ENCODE peak calls at places on chromosomes 4 and X, in ten cellular contexts. B is HCT116; J is fibroblast of mammary gland; P is cardiac muscle cell; A is adipocyte; V is CD4-positive, CD25-positive, alpha-beta regulatory T cell; C is A549; K is OCI-LY7; N is H7; S is astrocyte of the spinal cord. X is an unnamed sample.

GRCh38 chr4:88062843-88063242 is 55.4 kb downstream of the PKD2 start:
- DNase-seq in V (no peak), S (no peak), C (no peak), N (no peak), B (no peak), A (no peak), J (no peak), K (no peak), P (no peak), X (no peak)

GRCh38 chr4:24195976-24196736 is 306.3 kb upstream of the PPARGC1A start:
- DNase-seq in P (no peak), J (no peak), N (no peak), B (no peak), A (no peak), K (no peak), S (no peak), V (no peak), C (no peak), X (no peak)

GRCh38 chr4:38664704-38665401 is 854 bp downstream of the KLF3 start:
- DNase-seq in K (no peak), A (peak), C (no peak), N (peak), P (peak), J (peak), B (no peak), V (no peak), S (peak), X (no peak)

GRCh38 chrX:17375631-17376380 is 806 bp downstream of the NHS start:
- DNase-seq in J (peak), C (peak), B (no peak), A (peak), K (no peak), P (peak), S (peak), N (peak), V (no peak), X (no peak)

GRCh38 chr4:113674733-113675132 is 86.8 kb downstream of the CAMK2D start:
- DNase-seq in V (no peak), C (no peak), S (no peak), N (no peak), A (no peak), B (no peak), P (no peak), K (no peak), J (no peak), X (no peak)

GRCh38 chrX:41441934-41442823 is 5.0 kb upstream of the NYX start:
- DNase-seq in A (peak), V (peak), C (peak), S (peak), B (peak), K (peak), P (peak), J (peak), N (peak), X (peak)

GRCh38 chr4:169619958-169620845 is at the start of gene CLCN3:
- DNase-seq in A (peak), S (peak), C (peak), N (peak), J (peak), B (peak), K (peak), V (peak), P (peak), X (peak)

GRCh38 chrX:24846551-24847170 is 152.9 kb downstream of the POLA1 start:
- DNase-seq in J (peak), V (no peak), S (no peak), K (no peak), A (peak), P (peak), N (no peak), B (no peak), C (no peak), X (no peak)

GRCh38 chr4:98318521-98318920 is 57.3 kb downstream of the RAP1GDS1 start:
- DNase-seq in P (no peak), V (no peak), B (no peak), A (no peak), S (no peak), K (no peak), C (no peak), N (no peak), J (peak), X (no peak)

GRCh38 chr4:165293061-165293460 is 34.4 kb upstream of the MSMO1 start:
- DNase-seq in J (peak), B (no peak), K (no peak), N (no peak), A (no peak), V (no peak), P (no peak), S (no peak), C (no peak), X (no peak)

GRCh38 chr4:147492761-147493160 is 11.9 kb downstream of the EDNRA start:
- DNase-seq in C (no peak), P (peak), V (no peak), J (peak), K (no peak), A (no peak), B (no peak), N (no peak), S (peak), X (no peak)

GRCh38 chr4:120921456-120922389 is 803 bp downstream of the PRDM5 start:
- DNase-seq in K (no peak), V (no peak), C (peak), A (peak), J (peak), S (peak), P (peak), B (no peak), N (peak), X (peak)

GRCh38 chrX:109714340-109714958 is 18.6 kb downstream of the ACSL4 start:
- DNase-seq in C (no peak), A (peak), K (no peak), V (no peak), N (no peak), S (peak), J (peak), P (peak), B (peak), X (no peak)

GRCh38 chrX:11756354-11757318 is 1.4 kb upstream of the MSL3 start:
- DNase-seq in V (no peak), B (no peak), P (no peak), C (no peak), S (peak), K (no peak), A (peak), J (peak), N (no peak), X (no peak)

GRCh38 chrX:103404225-103405008 is 28.1 kb downstream of the BEX3 start:
- DNase-seq in P (peak), N (peak), A (peak), V (peak), S (peak), C (peak), B (peak), K (peak), J (peak), X (peak)

GRCh38 chr4:92872604-92873003 is 568.8 kb downstream of the GRID2 start:
- DNase-seq in S (no peak), C (no peak), J (no peak), N (no peak), P (no peak), B (no peak), V (no peak), K (no peak), A (no peak), X (no peak)

GRCh38 chr4:6692806-6693205 is 872 bp upstream of the S100P start:
- DNase-seq in K (no peak), B (no peak), S (peak), A (peak), P (peak), V (no peak), C (no peak), J (peak), N (peak), X (no peak)

GRCh38 chr4:13654158-13654797 is 26.8 kb upstream of the BOD1L1 start:
- DNase-seq in K (peak), B (no peak), J (peak), V (peak), C (peak), S (peak), A (peak), P (peak), N (peak), X (peak)
- H3K4me3 ChIP-seq in K (peak), B (peak), J (peak), V (peak), C (peak), S (peak), A (peak), P (peak), N (peak), X (peak)

GRCh38 chrX:137034508-137034872 is 695 bp upstream of the GPR101 start:
- DNase-seq in C (no peak), B (no peak), S (no peak), A (no peak), P (no peak), K (no peak), V (no peak), J (no peak), N (no peak), X (no peak)
- H3K4me3 ChIP-seq in C (no peak), B (no peak), S (no peak), A (no peak), P (no peak), K (no peak), V (no peak), J (no peak), N (no peak), X (no peak)

GRCh38 chrX:107107459-107107858 is 11.2 kb downstream of the RBM41 start:
- DNase-seq in C (no peak), P (no peak), S (no peak), V (no peak), J (no peak), N (no peak), K (no peak), B (no peak), A (no peak), X (no peak)

GRCh38 chrX:107102980-107103379 is 15.6 kb downstream of the RBM41 start:
- DNase-seq in V (no peak), A (peak), C (no peak), N (no peak), J (peak), B (no peak), P (peak), S (peak), K (no peak), X (no peak)
- H3K4me3 ChIP-seq in V (no peak), A (no peak), C (no peak), N (no peak), J (no peak), B (no peak), P (no peak), S (no peak), K (no peak), X (no peak)

DNA sequence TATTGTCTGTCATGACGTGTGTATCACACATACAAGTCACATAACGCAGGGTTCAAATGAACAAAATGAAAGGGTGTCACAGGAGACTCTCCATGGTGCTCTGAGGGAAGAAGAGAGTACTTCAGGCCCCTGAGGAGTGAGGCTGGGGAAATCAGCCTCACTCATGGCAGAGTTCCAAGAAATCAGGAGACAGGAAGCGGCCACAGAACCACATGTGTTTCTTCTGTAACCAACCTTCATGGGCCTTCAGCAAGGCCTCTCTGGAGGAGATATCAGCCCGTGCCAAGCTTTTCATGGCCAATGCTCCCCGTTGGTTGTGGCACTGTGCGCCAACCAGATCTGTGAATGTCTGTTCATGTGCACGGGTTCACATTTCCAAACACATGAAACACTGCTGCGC is 76.0 kb downstream of the NAT8L start:
- DNase-seq in B (no peak), K (no peak), N (no peak), P (peak), C (no peak), V (peak), S (peak), J (peak), A (peak), X (peak)
- H3K4me3 ChIP-seq in B (no peak), K (no peak), N (no peak), P (no peak), C (no peak), V (no peak), S (no peak), J (no peak), A (no peak), X (no peak)

DNA sequence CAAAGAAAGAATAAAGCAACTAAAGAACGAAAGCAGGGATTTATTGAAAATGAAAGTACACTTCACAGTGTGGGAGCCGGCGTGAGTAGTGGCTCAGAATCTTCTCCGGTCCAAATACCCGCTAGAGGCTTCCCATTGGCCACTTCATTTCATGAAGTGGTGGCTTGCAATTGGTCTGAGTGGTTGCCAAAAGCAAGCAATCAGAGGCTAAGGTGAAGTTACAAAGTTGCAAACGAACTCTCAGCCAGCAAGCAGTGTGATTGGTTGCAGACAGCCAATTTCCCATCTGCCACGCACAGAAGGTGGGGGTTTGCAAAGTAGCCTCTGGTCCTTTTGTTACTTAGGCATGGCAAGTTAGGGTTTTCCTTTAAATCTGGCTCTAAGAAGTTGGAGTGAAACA is 6.7 kb upstream of the CLOCK start:
- DNase-seq in B (no peak), N (no peak), K (peak), P (peak), V (no peak), J (peak), C (no peak), A (peak), S (peak), X (peak)
- H3K4me3 ChIP-seq in B (no peak), N (no peak), K (no peak), P (no peak), V (no peak), J (peak), C (no peak), A (peak), S (no peak), X (peak)

GRCh38 chr4:176902710-176903323 is 110.1 kb upstream of the VEGFC start:
- DNase-seq in S (peak), K (no peak), B (no peak), N (no peak), J (peak), P (peak), C (no peak), V (no peak), A (peak), X (no peak)
- H3K4me3 ChIP-seq in S (no peak), K (no peak), B (no peak), N (no peak), J (no peak), P (no peak), C (no peak), V (no peak), A (peak), X (no peak)

GRCh38 chr4:46992338-46992737 is 1.0 kb downstream of the GABRA4 start:
- DNase-seq in P (no peak), V (no peak), A (no peak), C (no peak), J (no peak), B (no peak), S (no peak), K (no peak), N (no peak), X (no peak)
- H3K4me3 ChIP-seq in P (no peak), V (no peak), A (no peak), C (no peak), J (no peak), B (no peak), S (no peak), K (no peak), N (no peak), X (no peak)

GRCh38 chr4:3387943-3388348 is 53.8 kb upstream of the HGFAC start:
- DNase-seq in A (peak), K (no peak), S (peak), N (peak), V (no peak), B (no peak), J (peak), P (peak), C (no peak), X (no peak)

GRCh38 chr4:3385719-3386440 is 55.9 kb upstream of the HGFAC start:
- DNase-seq in N (peak), P (no peak), V (no peak), A (no peak), B (no peak), S (no peak), K (no peak), J (no peak), C (no peak), X (no peak)

GRCh38 chr4:3384771-3385701 is 56.7 kb upstream of the HGFAC start:
- DNase-seq in N (peak), J (no peak), A (no peak), K (no peak), C (no peak), P (no peak), S (no peak), B (no peak), V (no peak), X (no peak)

GRCh38 chr4:3387154-3387942 is 54.4 kb upstream of the HGFAC start:
- DNase-seq in C (no peak), K (peak), P (no peak), S (no peak), A (no peak), N (peak), B (no peak), V (no peak), J (no peak), X (no peak)

GRCh38 chr4:3386486-3386885 is 55.3 kb upstream of the HGFAC start:
- DNase-seq in N (peak), S (no peak), C (no peak), K (no peak), J (no peak), A (no peak), P (no peak), B (no peak), V (no peak), X (no peak)
- H3K4me3 ChIP-seq in N (no peak), S (no peak), C (no peak), K (no peak), J (no peak), A (no peak), P (no peak), B (no peak), V (no peak), X (no peak)